ENCODE peak calls at places on chromosome 17, in nine cellular contexts. Q is activated T-helper 1 cell treated with anti-CD3 and anti-CD28 coated beads, Interleukin-2, amount 50 U/mL, for 16 hours; X is NCI-H1436 treated with DMSO at 0.1 percent for 48 hours; Y is stimulated activated CD8-positive, alpha-beta memory T cell treated with anti-CD3 and anti-CD28 coated beads, Interleukin-15, amount 100 ng/mL, for 24 hours; D is KBM-7; B is CD4-positive, alpha-beta memory T cell; R is foreskin melanocyte; V is D341Med; H is NCI-H2029. G is an unnamed sample.

GRCh38 chr17:6491071-6491700 is 46.9 kb downstream of the PIMREG start:
- DNase-seq in D (no peak), V (no peak), B (no peak), X (no peak), R (no peak), Y (no peak), Q (no peak), H (no peak), G (no peak)

GRCh38 chr17:53353919-53354351 is 468.8 kb upstream of the KIF2B start:
- DNase-seq in Y (no peak), R (peak; percentile 0), Q (no peak), V (peak; percentile 63), H (peak; percentile 60), D (no peak), X (no peak), B (no peak), G (no peak)

GRCh38 chr17:3907483-3908216 is 8.6 kb downstream of the P2RX1 start:
- DNase-seq in D (no peak), Y (no peak), X (no peak), B (no peak), R (no peak), Q (no peak), V (no peak), H (no peak), G (no peak)

GRCh38 chr17:44210342-44211192 is 8.9 kb downstream of the UBTF start:
- DNase-seq in X (peak; percentile 73), Y (peak; percentile 81), V (peak; percentile 100), H (peak; percentile 64), B (peak; percentile 92), Q (peak; percentile 88), D (peak; percentile 94), R (peak; percentile 60), G (peak; percentile 89)

GRCh38 chr17:74151551-74152315 is 51.7 kb upstream of the RPL38 start:
- DNase-seq in D (no peak), Y (no peak), R (no peak), H (no peak), Q (no peak), X (no peak), V (no peak), B (no peak), G (no peak)

GRCh38 chr17:48715496-48716399 is 6.6 kb downstream of the PRAC1 start:
- DNase-seq in R (peak; percentile 42), Q (no peak), D (peak; percentile 21), V (no peak), B (no peak), H (peak; percentile 76), Y (no peak), X (no peak), G (no peak)

GRCh38 chr17:74758846-74759163 is 10.4 kb downstream of the NHERF1 start:
- DNase-seq in D (peak; percentile 47), Q (no peak), B (no peak), H (no peak), X (no peak), V (peak; percentile 91), R (no peak), Y (no peak), G (no peak)

GRCh38 chr17:42675984-42676423 is 790 bp downstream of the PLEKHH3 start:
- DNase-seq in B (no peak), X (no peak), Q (no peak), Y (no peak), V (peak; percentile 78), H (no peak), D (peak; percentile 43), R (no peak), G (no peak)

GRCh38 chr17:75612906-75613626 is 20.2 kb upstream of the SMIM5 start:
- DNase-seq in R (no peak), Q (no peak), X (no peak), H (no peak), V (no peak), Y (no peak), D (no peak), B (no peak), G (no peak)

GRCh38 chr17:40038882-40039513 is 15.2 kb downstream of the MED24 start:
- DNase-seq in B (no peak), Q (no peak), D (peak; percentile 35), H (no peak), X (no peak), Y (no peak), V (peak; percentile 75), R (no peak), G (no peak)

GRCh38 chr17:64780096-64781012 is 118.2 kb upstream of the SMURF2 start:
- DNase-seq in H (peak; percentile 76), Y (no peak), D (no peak), B (peak; percentile 78), V (peak; percentile 52), Q (peak; percentile 65), R (no peak), X (no peak), G (no peak)

GRCh38 chr17:45200701-45201100 is 21.0 kb upstream of the FMNL1 start:
- DNase-seq in D (peak; percentile 50), X (peak; percentile 22), B (no peak), R (no peak), V (no peak), Q (no peak), H (no peak), Y (no peak), G (no peak)

GRCh38 chr17:77501101-77501566 is 360.4 kb downstream of the SEC14L1 start:
- DNase-seq in V (peak; percentile 67), D (peak; percentile 38), Y (no peak), R (no peak), B (no peak), X (no peak), Q (no peak), H (no peak), G (no peak)

GRCh38 chr17:50067996-50068395 is 12.1 kb downstream of the ITGA3 start:
- DNase-seq in D (no peak), X (no peak), Q (no peak), V (no peak), R (no peak), H (no peak), Y (no peak), B (no peak), G (no peak)

GRCh38 chr17:6831662-6832263 is at the start of gene TEKT1:
- DNase-seq in D (no peak), H (peak; percentile 43), V (peak; percentile 36), Q (peak; percentile 40), R (peak; percentile 22), Y (peak; percentile 25), B (peak; percentile 78), X (no peak), G (peak; percentile 79)

GRCh38 chr17:31660684-31661083 is 198.4 kb downstream of the COPRS start:
- DNase-seq in X (no peak), Y (no peak), R (no peak), D (no peak), Q (no peak), H (no peak), V (no peak), B (no peak), G (no peak)

GRCh38 chr17:384622-385194 is 32.1 kb upstream of the RPH3AL start:
- DNase-seq in V (no peak), Y (no peak), B (no peak), R (no peak), D (no peak), H (no peak), Q (no peak), X (no peak), G (no peak)

GRCh38 chr17:17830740-17831207 is 6.0 kb downstream of the SREBF1 start:
- DNase-seq in B (no peak), R (no peak), D (no peak), V (no peak), H (no peak), Q (no peak), X (no peak), Y (no peak), G (no peak)

GRCh38 chr17:35448214-35448898 is at the start of gene SLFN13:
- DNase-seq in Y (peak; percentile 72), B (peak; percentile 80), Q (peak; percentile 76), H (peak; percentile 93), X (peak; percentile 39), R (no peak), D (peak; percentile 94), V (peak; percentile 51), G (no peak)

GRCh38 chr17:77332034-77332971 is 191.5 kb downstream of the SEC14L1 start:
- DNase-seq in R (no peak), D (no peak), V (peak; percentile 20), B (peak; percentile 76), X (no peak), H (no peak), Q (no peak), Y (no peak), G (peak; percentile 25)

GRCh38 chr17:59328534-59329095 is 2.8 kb upstream of the YPEL2 start:
- DNase-seq in X (no peak), Y (no peak), R (no peak), V (peak; percentile 59), H (no peak), B (no peak), Q (no peak), D (no peak), G (no peak)

GRCh38 chr17:83155128-83156081 is 76.0 kb downstream of the METRNL start:
- DNase-seq in R (no peak), D (no peak), B (no peak), X (no peak), H (no peak), Q (no peak), V (peak; percentile 36), Y (no peak), G (peak; percentile 66)

GRCh38 chr17:76261421-76262215 is 3.5 kb upstream of the UBALD2 start:
- DNase-seq in D (peak; percentile 48), X (peak; percentile 66), V (peak; percentile 18), Q (no peak), B (no peak), H (no peak), Y (no peak), R (peak; percentile 89), G (no peak)